ENCODE peak calls at places on chromosomes 16 and 17, in six cellular contexts. H is A549, R is K562, Z is ovary, B is stomach, A is HepG2. C is an unnamed sample.

GRCh38 chr16:87832759-87833502 is 36.4 kb downstream of the SLC7A5 start:
- DNase-seq in B (no peak), Z (no peak), H (no peak), R (no peak), A (no peak), C (no peak)

GRCh38 chr17:37650419-37651003 is 7.3 kb upstream of the DDX52 start:
- DNase-seq in Z (no peak), H (peak; percentile 67), A (peak; percentile 77), R (peak; percentile 22), B (no peak), C (peak; percentile 41)

GRCh38 chr16:46789499-46790414 is 41.2 kb downstream of the C16orf87 start:
- DNase-seq in Z (peak; percentile 77), A (peak; percentile 74), B (peak; percentile 82), R (peak; percentile 85), H (peak; percentile 54), C (peak; percentile 83)

GRCh38 chr17:61007980-61008379 is 330.3 kb downstream of the BCAS3 start:
- DNase-seq in Z (no peak), A (no peak), H (no peak), R (no peak), B (peak; percentile 25), C (peak; percentile 48)

GRCh38 chr17:45311762-45312476 is 4.9 kb downstream of the MAP3K14 start:
- DNase-seq in Z (no peak), A (peak; percentile 96), B (peak; percentile 82), R (no peak), H (peak; percentile 62), C (peak; percentile 89)

GRCh38 chr17:55577011-55577586 is 65.8 kb upstream of the SMIM36 start:
- DNase-seq in H (no peak), B (no peak), R (no peak), A (no peak), Z (peak; percentile 44), C (peak; percentile 36)

GRCh38 chr17:31073411-31073810 is 21.4 kb upstream of the NF1 start:
- DNase-seq in H (no peak), A (no peak), B (no peak), Z (no peak), R (no peak), C (peak; percentile 24)

GRCh38 chr17:69764137-69764536 is 310.9 kb upstream of the KCNJ16 start:
- DNase-seq in B (no peak), H (no peak), Z (no peak), A (no peak), R (no peak), C (no peak)

GRCh38 chr17:68035523-68036303 is at the start of gene KPNA2:
- DNase-seq in A (peak; percentile 99), R (peak; percentile 97), Z (peak; percentile 93), H (peak; percentile 99), B (peak; percentile 90), C (peak; percentile 94)

DNA sequence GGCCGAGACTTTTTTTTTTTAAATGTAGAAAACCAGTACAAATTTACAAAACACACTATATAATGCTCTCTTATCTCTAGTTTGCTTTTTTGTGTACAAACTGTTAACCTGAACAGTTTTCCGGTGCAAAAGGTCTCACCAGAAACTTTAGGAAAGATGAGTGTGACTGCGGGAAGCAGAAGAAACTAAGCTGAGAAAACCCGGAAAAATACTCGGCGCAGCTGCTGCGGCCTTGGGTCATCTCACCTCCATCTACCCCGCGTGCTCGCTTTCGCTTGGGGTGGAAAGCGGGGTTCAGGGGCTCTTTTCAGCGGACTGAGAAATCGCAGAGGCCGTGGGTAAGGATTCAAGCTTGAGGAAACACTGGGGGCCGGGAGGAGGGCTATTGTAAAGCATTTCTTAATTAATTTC is 1.8 kb downstream of the SALL1 start:
- DNase-seq in B (no peak), R (no peak), H (no peak), A (no peak), Z (no peak), C (no peak)
- H3K4me3 ChIP-seq in B (peak overlapping the region; percentile 46), R (no peak overlapping the region), H (no peak overlapping the region), A (peak overlapping the region; percentile 90), Z (peak overlapping the region; percentile 62), C (peak overlapping the region; percentile 45)

GRCh38 chr17:40490982-40491381 is 10.4 kb downstream of the TNS4 start:
- DNase-seq in R (no peak), Z (no peak), B (no peak), H (no peak), A (no peak), C (no peak)

GRCh38 chr17:40493697-40494096 is 7.7 kb downstream of the TNS4 start:
- DNase-seq in H (no peak), Z (no peak), A (no peak), B (no peak), R (no peak), C (no peak)

GRCh38 chr17:40487371-40488020 is 13.9 kb downstream of the TNS4 start:
- DNase-seq in Z (no peak), B (no peak), R (no peak), A (no peak), H (no peak), C (no peak)

GRCh38 chr17:40491486-40491885 is 9.9 kb downstream of the TNS4 start:
- DNase-seq in R (peak; percentile 57), B (no peak), A (no peak), H (no peak), Z (no peak), C (no peak)

DNA sequence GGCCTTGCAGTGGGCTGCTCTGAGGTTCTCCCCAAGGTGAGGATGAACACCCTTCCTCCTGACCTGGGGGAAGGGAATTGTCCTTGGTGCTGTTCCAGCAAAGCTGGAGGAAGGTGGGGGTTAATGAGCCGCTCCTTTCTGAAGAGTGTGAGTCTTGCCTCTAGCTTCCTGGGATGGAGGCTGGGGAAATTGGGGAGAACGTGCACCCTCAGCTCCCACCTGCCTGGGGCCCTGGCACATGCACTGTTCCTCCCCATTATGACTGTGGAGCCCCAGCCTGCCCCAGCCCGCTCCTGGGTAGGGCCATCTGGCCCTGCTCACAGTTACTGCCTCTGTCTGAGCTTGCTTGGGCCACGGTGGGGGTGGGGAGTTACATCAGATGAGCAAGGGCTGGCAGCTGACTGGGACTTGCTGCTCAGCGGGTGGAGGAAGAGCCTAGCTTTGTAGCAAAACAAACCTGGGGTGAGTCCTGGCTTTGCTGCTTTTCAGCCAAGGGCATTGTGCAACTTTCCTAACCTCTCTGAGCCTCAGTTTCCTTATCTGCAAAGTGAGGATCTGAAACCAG is 11.1 kb downstream of the TNS4 start:
- DNase-seq in B (no peak), H (no peak), Z (peak; percentile 71), R (no peak), A (no peak), C (peak; percentile 58)
- TF ChIP-seq EP300 in B (no peak), H (peak; percentile 15), Z (no peak), R (no peak), A (no peak), C (no peak)

GRCh38 chr16:57610611-57611010 is 17.8 kb upstream of the ADGRG1 start:
- DNase-seq in A (no peak), R (no peak), B (no peak), H (no peak), Z (no peak), C (no peak)
- H3K4me3 ChIP-seq in A (no peak overlapping the region), R (no peak overlapping the region), B (no peak overlapping the region), H (no peak overlapping the region), Z (no peak overlapping the region), C (no peak overlapping the region)

GRCh38 chr16:81445143-81445922 is 725 bp downstream of the CMIP start:
- DNase-seq in Z (peak; percentile 33), B (peak; percentile 58), H (peak; percentile 61), A (no peak), R (peak; percentile 82), C (peak; percentile 50)

GRCh38 chr16:81444448-81445121 is at the start of gene CMIP:
- DNase-seq in B (peak; percentile 89), H (peak; percentile 84), Z (peak; percentile 87), A (peak; percentile 68), R (peak; percentile 98), C (peak; percentile 89)

GRCh38 chr16:81442220-81442908 is 2.2 kb upstream of the CMIP start:
- DNase-seq in B (no peak), A (no peak), R (no peak), Z (no peak), H (no peak), C (no peak)

GRCh38 chr16:81442909-81443687 is 1.5 kb upstream of the CMIP start:
- DNase-seq in R (no peak), A (peak; percentile 45), H (no peak), B (no peak), Z (no peak), C (no peak)

GRCh38 chr16:81443688-81444447 is 740 bp upstream of the CMIP start:
- DNase-seq in R (no peak), H (no peak), Z (peak; percentile 56), B (no peak), A (no peak), C (peak; percentile 49)
- TF ChIP-seq EP300 in R (no peak), H (no peak), Z (no peak), B (no peak), A (no peak), C (no peak)

GRCh38 chr16:4612474-4612931 is 2.2 kb downstream of the UBALD1 start:
- DNase-seq in R (no peak), B (no peak), H (peak; percentile 38), A (no peak), Z (no peak), C (no peak)
- H3K4me3 ChIP-seq in R (peak overlapping the region; percentile 94), B (peak overlapping the region; percentile 94), H (no peak overlapping the region), A (peak overlapping the region; percentile 88), Z (no peak overlapping the region), C (no peak overlapping the region)

DNA sequence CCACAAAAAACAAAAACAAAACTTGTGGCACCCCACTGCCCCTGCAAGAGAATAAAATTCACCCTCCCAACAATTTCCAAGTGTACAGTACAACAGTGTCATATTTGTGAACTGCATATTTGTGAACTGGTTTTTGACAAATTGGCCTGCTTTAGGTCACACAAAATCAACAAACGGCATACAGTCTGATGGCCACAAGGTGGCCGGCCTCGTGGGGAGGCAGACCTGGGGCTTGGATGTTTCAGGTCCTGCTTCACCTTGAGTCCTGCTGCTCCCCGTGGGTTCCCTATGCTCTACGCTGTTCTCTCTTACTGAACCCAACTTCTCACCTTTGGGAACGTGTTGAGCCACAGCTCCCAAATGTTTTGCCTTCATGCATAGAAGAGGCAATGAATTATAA is 102.2 kb downstream of the CDK5R1 start:
- DNase-seq in Z (no peak), H (peak; percentile 44), B (no peak), A (peak; percentile 11), R (peak; percentile 25), C (no peak)
- TF ChIP-seq EP300 in Z (no peak), H (no peak), B (no peak), A (no peak), R (no peak), C (no peak)

GRCh38 chr17:56710986-56711385 is 117.5 kb downstream of the NOG start:
- DNase-seq in B (no peak), H (no peak), R (no peak), Z (no peak), A (no peak), C (no peak)

GRCh38 chr17:56707312-56708219 is 114.1 kb downstream of the NOG start:
- DNase-seq in Z (no peak), A (no peak), R (no peak), B (no peak), H (no peak), C (no peak)

GRCh38 chr17:56708670-56709410 is 115.3 kb downstream of the NOG start:
- DNase-seq in A (no peak), Z (no peak), B (no peak), R (no peak), H (no peak), C (no peak)

GRCh38 chr17:56708220-56708567 is 114.7 kb downstream of the NOG start:
- DNase-seq in Z (no peak), R (no peak), B (no peak), A (no peak), H (no peak), C (no peak)
- H3K4me3 ChIP-seq in Z (no peak overlapping the region), R (no peak overlapping the region), B (no peak overlapping the region), A (no peak overlapping the region), H (no peak overlapping the region), C (no peak overlapping the region)

GRCh38 chr17:4554997-4555799 is at the start of gene MYBBP1A:
- DNase-seq in Z (peak; percentile 97), R (peak; percentile 95), B (peak; percentile 98), A (peak; percentile 92), H (peak; percentile 100), C (peak; percentile 98)
- TF ChIP-seq EP300 in Z (no peak), R (no peak), B (no peak), A (no peak), H (no peak), C (no peak)

C was measured in transverse colon.